ENCODE peak calls at places on chromosomes 7 and 10, in seven cellular contexts. K is H1, J is SK-N-SH, L is HepG2, Q is HCT116, P is GM12878, G is K562. D is an unnamed sample.

GRCh38 chr10:54091237-54091636 is 709.8 kb downstream of the PCDH15 start:
- DNase-seq in G (no peak), P (no peak), Q (no peak), L (no peak), J (no peak), K (no peak), D (no peak)

GRCh38 chr7:137669706-137670105 is 177.1 kb downstream of the DGKI start:
- DNase-seq in L (no peak), K (no peak), J (no peak), G (no peak), Q (no peak), P (no peak), D (no peak)

GRCh38 chr7:48052748-48053147 is 17.4 kb downstream of the C7orf57 start:
- DNase-seq in L (no peak), P (no peak), G (no peak), J (no peak), Q (peak), K (no peak), D (no peak)

GRCh38 chr7:25356534-25357151 is 128.4 kb upstream of the NPVF start:
- DNase-seq in Q (no peak), L (no peak), J (no peak), P (no peak), G (no peak), K (no peak), D (no peak)

GRCh38 chr7:121330053-121330833 is 1.4 kb downstream of the WNT16 start:
- DNase-seq in P (no peak), G (peak), J (peak), K (no peak), L (no peak), Q (no peak), D (no peak)

GRCh38 chr10:26217396-26218105 is 977 bp downstream of the GAD2 start:
- DNase-seq in P (no peak), K (no peak), J (peak), L (no peak), Q (no peak), G (no peak), D (no peak)

GRCh38 chr7:157072361-157072760 is 61.9 kb upstream of the MNX1 start:
- DNase-seq in L (no peak), Q (no peak), G (no peak), P (no peak), J (no peak), K (no peak), D (no peak)

GRCh38 chr7:4738711-4739527 is 36.5 kb upstream of the AP5Z1 start:
- DNase-seq in L (peak), J (peak), P (no peak), G (peak), Q (peak), K (no peak), D (peak)

GRCh38 chr10:132688580-132689420 is 97.1 kb downstream of the NKX6-2 start:
- DNase-seq in K (no peak), G (no peak), J (no peak), L (no peak), Q (no peak), P (no peak), D (no peak)

GRCh38 chr10:102500621-102501149 is 1.8 kb downstream of the ACTR1A start:
- DNase-seq in P (no peak), J (no peak), G (no peak), K (no peak), Q (no peak), L (no peak), D (no peak)

GRCh38 chr10:100122780-100123179 is 41.1 kb upstream of the CPN1 start:
- DNase-seq in G (no peak), Q (no peak), J (no peak), L (no peak), P (no peak), K (no peak), D (no peak)

GRCh38 chr10:124740374-124741280 is 3.6 kb downstream of the FAM53B start:
- DNase-seq in K (no peak), J (no peak), G (no peak), P (no peak), L (peak), Q (no peak), D (no peak)

GRCh38 chr10:123945506-123945905 is 53.9 kb upstream of the CPXM2 start:
- DNase-seq in P (no peak), J (no peak), Q (peak), L (no peak), K (no peak), G (peak), D (no peak)

GRCh38 chr10:18290651-18291313 is 150.6 kb downstream of the CACNB2 start:
- DNase-seq in J (no peak), K (no peak), P (no peak), G (no peak), Q (no peak), L (no peak), D (no peak)

GRCh38 chr10:79488870-79489269 is 23.5 kb upstream of the EIF5AL1 start:
- DNase-seq in P (no peak), G (no peak), L (no peak), J (no peak), Q (no peak), K (no peak), D (no peak)

GRCh38 chr7:10838205-10838604 is 135.5 kb upstream of the PHF14 start:
- DNase-seq in K (no peak), P (no peak), Q (no peak), L (no peak), J (no peak), G (no peak), D (no peak)

GRCh38 chr10:71878327-71879034 is 27.4 kb upstream of the PSAP start:
- DNase-seq in K (no peak), P (no peak), L (no peak), G (peak), J (no peak), Q (no peak), D (no peak)

GRCh38 chr10:103598654-103599115 is 105.2 kb downstream of the NEURL1 start:
- DNase-seq in Q (peak), G (peak), J (peak), K (peak), L (peak), P (no peak), D (peak)

GRCh38 chr10:81696609-81697388 is 178.2 kb upstream of the NRG3 start:
- DNase-seq in L (no peak), K (peak), P (no peak), Q (no peak), G (no peak), J (no peak), D (peak)

GRCh38 chr10:43228783-43229207 is 38.1 kb downstream of the RASGEF1A start:
- DNase-seq in G (no peak), P (no peak), Q (no peak), K (no peak), J (no peak), L (no peak), D (no peak)

GRCh38 chr10:114714281-114714741 is 56.2 kb upstream of the ABLIM1 start:
- DNase-seq in G (no peak), K (no peak), P (no peak), J (no peak), L (peak), Q (no peak), D (peak)

GRCh38 chr7:69654849-69655707 is 56.8 kb downstream of the AUTS2 start:
- DNase-seq in J (no peak), Q (no peak), K (no peak), L (no peak), G (no peak), P (no peak), D (no peak)

GRCh38 chr10:78541528-78542470 is 508.1 kb downstream of the RPS24 start:
- DNase-seq in J (no peak), Q (no peak), K (no peak), G (no peak), L (no peak), P (no peak), D (no peak)

DNA sequence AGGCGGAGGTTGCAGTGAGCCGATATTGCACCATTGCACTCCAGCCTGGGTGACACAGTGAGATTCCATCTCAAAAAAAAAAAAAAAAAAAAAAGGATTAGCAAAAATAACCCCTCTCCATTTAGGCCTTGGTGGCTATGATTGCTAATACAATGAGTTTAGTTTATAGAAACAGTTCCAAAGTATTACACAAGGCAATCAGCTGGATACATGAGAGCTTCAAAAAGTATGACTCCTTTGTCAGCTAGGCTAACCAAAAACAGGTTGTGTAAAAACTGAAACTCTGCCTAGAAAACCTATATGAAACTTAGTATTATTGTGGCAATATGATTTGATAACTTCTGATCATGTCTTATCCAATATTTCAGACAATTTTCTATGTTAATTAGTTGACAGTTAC is 57.2 kb downstream of the SUGCT start:
- DNase-seq in L (no peak), P (no peak), G (no peak), Q (no peak), K (no peak), J (no peak), D (no peak)
- TF ChIP-seq JUND in L (no peak), P (no peak), G (no peak), Q (no peak), K (no peak), J (no peak), D (no peak)

DNA sequence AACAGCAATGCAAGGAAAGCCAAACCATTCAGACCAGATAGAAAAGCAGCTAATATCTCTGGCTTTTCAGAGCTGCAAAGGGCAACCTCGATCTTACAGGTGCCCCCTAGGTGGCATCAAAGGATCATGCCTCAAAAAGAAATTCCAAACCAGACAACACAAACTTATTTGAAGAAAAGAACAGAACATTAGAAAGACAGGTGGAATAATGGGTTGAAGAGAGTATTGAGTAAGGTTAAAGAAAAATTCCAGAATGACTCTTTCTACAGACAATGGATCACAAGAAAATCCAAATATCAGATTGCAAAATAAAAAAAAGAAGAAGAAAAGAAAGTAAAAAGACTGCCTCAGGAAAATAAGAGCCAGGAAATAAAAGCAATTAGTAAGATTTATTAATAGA is 213.7 kb downstream of the ELMO1 start:
- DNase-seq in G (peak), K (no peak), L (peak), Q (peak), J (peak), P (no peak), D (peak)
- TF ChIP-seq JUND in G (no peak), K (no peak), L (no peak), Q (no peak), J (no peak), P (no peak), D (no peak)

DNA sequence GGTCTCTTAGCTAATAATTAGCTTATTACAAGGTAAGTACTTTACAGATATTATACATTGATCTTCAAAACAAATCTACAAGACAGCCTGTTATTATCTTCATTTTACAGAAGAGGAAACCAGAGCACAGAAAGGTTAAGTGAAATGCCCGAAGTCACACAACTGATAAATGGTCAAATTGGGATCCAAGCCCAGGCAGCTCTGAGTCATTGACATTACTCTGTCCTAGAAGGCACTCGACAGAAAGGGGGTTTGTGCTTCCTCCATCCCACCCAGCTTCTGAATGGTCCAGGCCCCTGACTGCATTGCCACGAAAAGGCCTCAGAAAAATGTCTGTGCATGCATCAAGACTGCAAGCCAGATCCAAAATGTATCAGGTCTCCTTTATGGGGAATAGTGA is 81.3 kb upstream of the ZNF438 start:
- DNase-seq in L (no peak), J (no peak), Q (no peak), P (no peak), K (no peak), G (no peak), D (no peak)
- TF ChIP-seq JUND in L (no peak), J (no peak), Q (no peak), P (no peak), K (no peak), G (no peak), D (no peak)

GRCh38 chr7:111438369-111439289 is 123.7 kb downstream of the IMMP2L start:
- DNase-seq in J (no peak), K (no peak), G (peak), Q (no peak), P (no peak), L (no peak), D (no peak)
- TF ChIP-seq JUND in J (no peak), K (no peak), G (peak), Q (no peak), P (no peak), L (no peak), D (no peak)

GRCh38 chr10:129770286-129770685 is 193.8 kb downstream of the EBF3 start:
- DNase-seq in G (no peak), L (no peak), Q (no peak), K (no peak), P (no peak), J (no peak), D (no peak)
- TF ChIP-seq JUND in G (no peak), L (no peak), Q (no peak), K (no peak), P (no peak), J (no peak), D (no peak)

GRCh38 chr10:119342017-119342734 is 134.8 kb downstream of the GRK5 start:
- DNase-seq in K (no peak), G (no peak), L (no peak), Q (no peak), P (no peak), J (no peak), D (no peak)

GRCh38 chr10:119341236-119342016 is 134.1 kb downstream of the GRK5 start:
- DNase-seq in G (no peak), J (no peak), K (no peak), L (peak), P (no peak), Q (no peak), D (no peak)

GRCh38 chr10:119344381-119344780 is 137.0 kb downstream of the GRK5 start:
- DNase-seq in L (no peak), J (no peak), K (no peak), Q (no peak), G (no peak), P (no peak), D (no peak)

GRCh38 chr10:119340893-119341235 is 133.5 kb downstream of the GRK5 start:
- DNase-seq in K (no peak), P (no peak), Q (no peak), G (no peak), L (no peak), J (no peak), D (no peak)

DNA sequence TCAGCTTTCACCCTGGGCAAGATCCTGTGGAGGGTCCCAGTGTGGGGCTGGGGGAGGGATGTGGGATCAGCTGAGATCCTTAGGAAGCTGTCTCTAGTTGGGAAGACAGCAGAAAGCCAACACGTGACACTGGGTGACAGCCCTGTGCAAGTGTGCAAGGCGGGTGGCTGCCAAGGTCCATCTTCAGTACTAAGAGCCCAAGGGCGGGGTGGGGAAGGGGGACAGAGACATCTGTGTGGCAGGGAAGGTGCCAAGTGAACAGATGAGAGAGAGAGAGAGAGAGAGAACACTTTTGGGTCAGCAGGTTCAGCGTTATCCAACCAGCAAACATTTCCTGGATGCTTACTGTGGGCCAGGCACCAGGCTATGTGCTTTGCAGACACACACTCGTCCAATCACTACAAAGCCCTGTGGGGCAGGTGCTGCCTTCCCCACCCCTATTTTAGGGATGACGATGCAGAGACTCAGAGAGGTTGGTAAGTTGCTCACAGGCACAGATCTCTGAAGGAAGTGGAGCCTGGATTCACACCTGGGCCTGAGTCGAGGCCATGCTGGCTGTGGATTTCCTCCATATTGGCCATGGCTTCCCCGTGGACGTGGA is 135.7 kb downstream of the GRK5 start:
- DNase-seq in J (no peak), Q (no peak), G (no peak), P (no peak), L (no peak), K (no peak), D (no peak)
- TF ChIP-seq JUND in J (no peak), Q (no peak), G (no peak), P (no peak), L (no peak), K (no peak), D (no peak)

D was measured in T47D.